ENCODE peak calls at places on chromosome 19, in six cellular contexts. W is IMR-90, L is mesendoderm, F is H9, I is H1, H is mesenchymal stem cell. R is an unnamed sample.

GRCh38 chr19:42397315-42398166 is 7.4 kb upstream of the CNFN start:
- DNase-seq in W (no peak), L (no peak), F (no peak), I (no peak), H (no peak), R (no peak)

GRCh38 chr19:50570997-50571396 is 2.8 kb upstream of the LRRC4B start:
- DNase-seq in W (no peak), L (no peak), F (no peak), I (no peak), H (no peak), R (no peak)

GRCh38 chr19:40403262-40403984 is 9.8 kb downstream of the PRX start:
- DNase-seq in W (peak), L (peak), F (peak), I (peak), H (peak), R (peak)

GRCh38 chr19:46785054-46785979 is 3.1 kb downstream of the SLC1A5 start:
- DNase-seq in W (peak), L (no peak), F (no peak), I (no peak), H (no peak), R (no peak)

GRCh38 chr19:7505682-7506384 is 10.1 kb upstream of the ZNF358 start:
- DNase-seq in W (no peak), L (peak), F (no peak), I (no peak), H (peak), R (no peak)

GRCh38 chr19:35903550-35904179 is 1.3 kb downstream of the HCST start:
- DNase-seq in W (peak), L (peak), F (peak), I (peak), H (peak), R (no peak)

GRCh38 chr19:13095934-13096890 is 6.4 kb downstream of the LYL1 start:
- DNase-seq in W (no peak), L (peak), F (peak), I (no peak), H (peak), R (peak)

GRCh38 chr19:9597027-9597426 is 12.7 kb upstream of the ZNF121 start:
- DNase-seq in W (peak), L (no peak), F (no peak), I (no peak), H (peak), R (no peak)

GRCh38 chr19:2266183-2266993 is 10.2 kb upstream of the JSRP1 start:
- DNase-seq in W (peak), L (no peak), F (no peak), I (no peak), H (peak), R (no peak)

GRCh38 chr19:39943586-39943985 is 9.2 kb upstream of the FCGBP start:
- DNase-seq in W (no peak), L (no peak), F (no peak), I (no peak), H (no peak), R (no peak)

GRCh38 chr19:16213076-16213475 is 15.4 kb downstream of the AP1M1 start:
- DNase-seq in W (peak), L (no peak), F (no peak), I (no peak), H (no peak), R (no peak)

GRCh38 chr19:43725468-43725867 is 9.6 kb downstream of the IRGC start:
- DNase-seq in W (no peak), L (no peak), F (no peak), I (no peak), H (no peak), R (no peak)

GRCh38 chr19:571127-571974 is 1.0 kb upstream of the BSG start:
- DNase-seq in W (peak), L (peak), F (peak), I (no peak), H (peak), R (peak)
- H3K27ac ChIP-seq in W (peak), L (peak), F (peak), I (peak), H (peak), R (peak)

GRCh38 chr19:18770663-18771327 is 20.3 kb downstream of the COMP start:
- DNase-seq in W (no peak), L (no peak), F (no peak), I (no peak), H (no peak), R (no peak)
- H3K23ac ChIP-seq in W (no peak), L (no peak), F (no peak), I (no peak), H (no peak), R (peak)

DNA sequence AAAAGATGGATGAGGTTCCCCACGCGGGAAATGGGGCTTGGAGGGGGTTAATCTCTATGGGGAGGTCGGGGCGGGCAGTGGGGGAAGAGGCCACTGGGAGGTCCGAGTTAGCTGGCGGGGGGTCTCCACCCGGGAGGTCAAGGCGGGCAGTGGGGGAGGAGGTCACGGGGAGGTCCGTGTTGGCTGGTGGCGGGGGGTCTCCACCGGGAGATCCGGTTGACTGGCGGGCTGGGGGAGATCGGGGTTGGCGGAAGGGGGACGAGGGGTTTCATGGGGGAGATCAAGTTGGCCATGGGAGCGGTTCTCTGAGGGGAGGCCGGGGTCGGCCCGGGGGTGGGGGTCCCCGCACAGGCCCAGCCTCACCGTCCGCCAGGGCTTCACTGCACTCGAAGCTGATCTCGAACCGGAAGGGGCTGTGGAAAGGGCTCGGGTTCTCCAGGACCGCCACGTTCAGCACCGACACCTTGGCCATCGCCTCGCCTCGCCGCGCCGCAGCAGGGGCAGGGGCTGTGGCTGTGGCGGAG is 342 bp downstream of the ASF1B start:
- DNase-seq in W (no peak), L (no peak), F (no peak), I (no peak), H (no peak), R (no peak)
- H3K27ac ChIP-seq in W (peak), L (peak), F (no peak), I (peak), H (no peak), R (peak)

GRCh38 chr19:44847144-44848035 is 1.3 kb downstream of the NECTIN2 start:
- DNase-seq in W (peak), L (peak), F (peak), I (no peak), H (peak), R (peak)
- H3K23ac ChIP-seq in W (peak), L (no peak), F (no peak), I (no peak), H (peak), R (peak)

GRCh38 chr19:18660939-18661338 is 22.5 kb upstream of the CRTC1 start:
- DNase-seq in W (no peak), L (no peak), F (no peak), I (no peak), H (no peak), R (no peak)
- H3K27ac ChIP-seq in W (peak), L (no peak), F (no peak), I (no peak), H (no peak), R (no peak)

GRCh38 chr19:36915992-36916830 is at the start of the genes ZNF568 and ZNF829:
- DNase-seq in W (peak), L (peak), F (peak), I (peak), H (peak), R (peak)
- H3K23ac ChIP-seq in W (peak), L (no peak), F (no peak), I (no peak), H (no peak), R (peak)